ENCODE peak calls at places on chromosomes 6 and 20, in eight cellular contexts. One of them, this sample, is unnamed.

GRCh38 chr6:124772733-124773319 is 189.4 kb upstream of the RNF217 start:
- DNase-seq in aorta: no peak
- DNase-seq in mammary epithelial cell: no peak
- DNase-seq in foreskin keratinocyte: no peak
- DNase-seq in tibial nerve: no peak
- DNase-seq in A549: no peak
- DNase-seq in Peyer's patch: no peak
- DNase-seq in brain microvascular endothelial cell: no peak
- DNase-seq in this sample: no peak

GRCh38 chr20:10040070-10040970 is 5.5 kb downstream of the ANKEF1 start:
- DNase-seq in Peyer's patch: no peak
- DNase-seq in foreskin keratinocyte: peak
- DNase-seq in tibial nerve: no peak
- DNase-seq in A549: peak
- DNase-seq in brain microvascular endothelial cell: peak
- DNase-seq in mammary epithelial cell: peak
- DNase-seq in aorta: no peak
- DNase-seq in this sample: peak

GRCh38 chr6:170271771-170272314 is 19.0 kb downstream of the DLL1 start:
- DNase-seq in foreskin keratinocyte: no peak
- DNase-seq in aorta: peak
- DNase-seq in mammary epithelial cell: no peak
- DNase-seq in Peyer's patch: peak
- DNase-seq in A549: no peak
- DNase-seq in brain microvascular endothelial cell: no peak
- DNase-seq in tibial nerve: peak
- DNase-seq in this sample: no peak

GRCh38 chr20:51650685-51651134 is 108.2 kb upstream of the NFATC2 start:
- DNase-seq in tibial nerve: no peak
- DNase-seq in brain microvascular endothelial cell: peak
- DNase-seq in mammary epithelial cell: peak
- DNase-seq in Peyer's patch: no peak
- DNase-seq in foreskin keratinocyte: peak
- DNase-seq in aorta: no peak
- DNase-seq in A549: no peak
- DNase-seq in this sample: no peak

GRCh38 chr20:58645277-58645968 is 5.7 kb upstream of the STX16 start:
- DNase-seq in tibial nerve: no peak
- DNase-seq in A549: no peak
- DNase-seq in brain microvascular endothelial cell: no peak
- DNase-seq in aorta: no peak
- DNase-seq in foreskin keratinocyte: peak
- DNase-seq in mammary epithelial cell: peak
- DNase-seq in Peyer's patch: peak
- DNase-seq in this sample: no peak

GRCh38 chr6:37049735-37049989 is 44.2 kb downstream of the FGD2 start:
- DNase-seq in aorta: no peak
- DNase-seq in Peyer's patch: no peak
- DNase-seq in mammary epithelial cell: no peak
- DNase-seq in brain microvascular endothelial cell: no peak
- DNase-seq in tibial nerve: no peak
- DNase-seq in A549: no peak
- DNase-seq in foreskin keratinocyte: no peak
- DNase-seq in this sample: no peak

GRCh38 chr6:38030380-38030779 is 210.9 kb downstream of the ZFAND3 start:
- DNase-seq in brain microvascular endothelial cell: no peak
- DNase-seq in Peyer's patch: no peak
- DNase-seq in A549: no peak
- DNase-seq in aorta: no peak
- DNase-seq in tibial nerve: no peak
- DNase-seq in foreskin keratinocyte: no peak
- DNase-seq in mammary epithelial cell: no peak
- DNase-seq in this sample: no peak

GRCh38 chr6:42335896-42336295 is 115.8 kb downstream of the TRERF1 start:
- DNase-seq in tibial nerve: no peak
- DNase-seq in A549: no peak
- DNase-seq in Peyer's patch: no peak
- DNase-seq in mammary epithelial cell: no peak
- DNase-seq in brain microvascular endothelial cell: no peak
- DNase-seq in foreskin keratinocyte: no peak
- DNase-seq in aorta: no peak
- DNase-seq in this sample: no peak

GRCh38 chr20:32820698-32821378 is 1.1 kb downstream of the MAPRE1 start:
- DNase-seq in brain microvascular endothelial cell: no peak
- DNase-seq in foreskin keratinocyte: peak
- DNase-seq in mammary epithelial cell: no peak
- DNase-seq in tibial nerve: no peak
- DNase-seq in A549: no peak
- DNase-seq in Peyer's patch: no peak
- DNase-seq in aorta: no peak
- DNase-seq in this sample: peak

GRCh38 chr20:38395165-38395564 is 40.0 kb downstream of the SNHG17 start:
- DNase-seq in tibial nerve: peak
- DNase-seq in aorta: no peak
- DNase-seq in brain microvascular endothelial cell: no peak
- DNase-seq in mammary epithelial cell: no peak
- DNase-seq in A549: no peak
- DNase-seq in Peyer's patch: no peak
- DNase-seq in foreskin keratinocyte: no peak
- DNase-seq in this sample: no peak

GRCh38 chr6:135692426-135692825 is 159.1 kb upstream of the PDE7B start:
- DNase-seq in A549: no peak
- DNase-seq in aorta: no peak
- DNase-seq in mammary epithelial cell: no peak
- DNase-seq in Peyer's patch: no peak
- DNase-seq in brain microvascular endothelial cell: no peak
- DNase-seq in foreskin keratinocyte: no peak
- DNase-seq in tibial nerve: no peak
- DNase-seq in this sample: no peak

GRCh38 chr6:135680964-135681913 is 170.3 kb upstream of the PDE7B start:
- DNase-seq in brain microvascular endothelial cell: no peak
- DNase-seq in mammary epithelial cell: no peak
- DNase-seq in A549: no peak
- DNase-seq in Peyer's patch: no peak
- DNase-seq in tibial nerve: no peak
- DNase-seq in aorta: no peak
- DNase-seq in foreskin keratinocyte: no peak
- DNase-seq in this sample: no peak

DNA sequence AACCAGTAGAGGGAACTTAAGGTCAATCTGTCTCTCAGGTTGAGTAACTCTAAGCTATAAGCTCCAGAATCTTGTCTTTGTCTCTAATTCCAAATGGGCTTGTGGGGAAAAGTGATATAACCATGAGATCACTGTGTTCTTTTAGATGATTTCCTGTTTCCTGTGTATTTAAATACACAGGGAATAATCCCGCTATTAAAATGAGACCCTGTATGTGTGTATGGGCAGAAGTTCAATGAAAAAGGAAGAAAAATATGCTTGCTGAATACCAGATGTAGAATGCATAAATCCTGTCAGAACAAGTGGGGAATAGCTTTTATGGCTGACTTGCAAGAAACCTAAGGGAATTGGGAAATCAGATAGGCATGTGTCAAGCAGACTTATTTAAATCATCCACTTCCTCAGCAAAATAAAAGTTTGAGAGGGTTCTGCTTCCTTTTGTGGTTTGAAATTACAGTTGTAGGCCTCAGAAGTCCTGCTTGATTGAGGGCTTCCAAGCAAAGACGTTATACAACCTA is 164.7 kb upstream of the PDE7B start:
- DNase-seq in tibial nerve: no peak
- DNase-seq in Peyer's patch: no peak
- DNase-seq in aorta: no peak
- DNase-seq in brain microvascular endothelial cell: no peak
- DNase-seq in mammary epithelial cell: peak
- DNase-seq in foreskin keratinocyte: peak
- DNase-seq in A549: no peak
- DNase-seq in this sample: peak
- H3K27ac ChIP-seq in tibial nerve: no peak
- H3K27ac ChIP-seq in Peyer's patch: no peak
- H3K27ac ChIP-seq in aorta: no peak
- H3K27ac ChIP-seq in brain microvascular endothelial cell: no peak
- H3K27ac ChIP-seq in mammary epithelial cell: no peak
- H3K27ac ChIP-seq in foreskin keratinocyte: no peak
- H3K27ac ChIP-seq in A549: no peak
- H3K27ac ChIP-seq in this sample: peak

GRCh38 chr6:39495640-39496039 is 173.1 kb upstream of the KCNK16 start:
- DNase-seq in foreskin keratinocyte: no peak
- DNase-seq in brain microvascular endothelial cell: no peak
- DNase-seq in tibial nerve: no peak
- DNase-seq in Peyer's patch: no peak
- DNase-seq in mammary epithelial cell: no peak
- DNase-seq in A549: no peak
- DNase-seq in aorta: no peak
- DNase-seq in this sample: no peak
- H3K27ac ChIP-seq in foreskin keratinocyte: no peak
- H3K27ac ChIP-seq in brain microvascular endothelial cell: no peak
- H3K27ac ChIP-seq in tibial nerve: no peak
- H3K27ac ChIP-seq in Peyer's patch: no peak
- H3K27ac ChIP-seq in mammary epithelial cell: no peak
- H3K27ac ChIP-seq in A549: no peak
- H3K27ac ChIP-seq in aorta: no peak
- H3K27ac ChIP-seq in this sample: no peak

DNA sequence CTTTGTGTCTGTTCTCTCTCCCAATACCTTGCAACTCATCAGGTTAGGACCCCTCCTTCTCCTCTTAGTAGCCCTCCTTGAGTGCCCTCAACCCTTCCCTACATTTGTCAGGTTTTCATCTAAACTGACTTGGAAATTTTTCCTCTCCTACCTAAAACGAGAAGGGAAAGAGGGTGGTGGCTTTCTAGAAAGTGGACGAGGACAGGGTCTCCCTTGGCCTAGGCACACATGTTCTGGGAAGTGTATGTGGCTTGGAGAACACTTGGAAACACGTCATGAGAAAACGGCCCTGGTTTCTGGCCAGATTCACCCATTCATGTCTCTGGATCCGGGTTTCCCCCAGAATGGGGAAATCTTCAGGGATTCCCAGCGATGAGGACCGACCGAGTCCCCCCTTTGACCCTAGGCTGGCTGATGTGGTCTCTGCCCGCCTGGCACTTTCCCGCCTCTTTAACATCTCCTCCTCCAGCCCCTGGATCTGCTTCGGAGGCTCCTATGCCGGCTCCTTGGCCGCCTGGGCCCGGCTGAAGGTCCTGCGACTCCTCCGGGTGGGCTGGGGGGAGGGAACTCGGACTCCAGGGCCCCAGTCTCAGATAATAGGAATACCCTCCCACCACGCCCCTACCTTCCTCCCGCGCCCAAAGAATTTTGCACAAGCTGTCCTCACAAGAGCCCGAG is 2.9 kb downstream of the PRSS16 start:
- DNase-seq in brain microvascular endothelial cell: no peak
- DNase-seq in aorta: no peak
- DNase-seq in foreskin keratinocyte: no peak
- DNase-seq in Peyer's patch: no peak
- DNase-seq in tibial nerve: no peak
- DNase-seq in mammary epithelial cell: no peak
- DNase-seq in A549: no peak
- DNase-seq in this sample: no peak
- H3K27ac ChIP-seq in brain microvascular endothelial cell: no peak
- H3K27ac ChIP-seq in aorta: no peak
- H3K27ac ChIP-seq in foreskin keratinocyte: no peak
- H3K27ac ChIP-seq in Peyer's patch: peak
- H3K27ac ChIP-seq in tibial nerve: peak
- H3K27ac ChIP-seq in mammary epithelial cell: no peak
- H3K27ac ChIP-seq in A549: peak
- H3K27ac ChIP-seq in this sample: no peak

DNA sequence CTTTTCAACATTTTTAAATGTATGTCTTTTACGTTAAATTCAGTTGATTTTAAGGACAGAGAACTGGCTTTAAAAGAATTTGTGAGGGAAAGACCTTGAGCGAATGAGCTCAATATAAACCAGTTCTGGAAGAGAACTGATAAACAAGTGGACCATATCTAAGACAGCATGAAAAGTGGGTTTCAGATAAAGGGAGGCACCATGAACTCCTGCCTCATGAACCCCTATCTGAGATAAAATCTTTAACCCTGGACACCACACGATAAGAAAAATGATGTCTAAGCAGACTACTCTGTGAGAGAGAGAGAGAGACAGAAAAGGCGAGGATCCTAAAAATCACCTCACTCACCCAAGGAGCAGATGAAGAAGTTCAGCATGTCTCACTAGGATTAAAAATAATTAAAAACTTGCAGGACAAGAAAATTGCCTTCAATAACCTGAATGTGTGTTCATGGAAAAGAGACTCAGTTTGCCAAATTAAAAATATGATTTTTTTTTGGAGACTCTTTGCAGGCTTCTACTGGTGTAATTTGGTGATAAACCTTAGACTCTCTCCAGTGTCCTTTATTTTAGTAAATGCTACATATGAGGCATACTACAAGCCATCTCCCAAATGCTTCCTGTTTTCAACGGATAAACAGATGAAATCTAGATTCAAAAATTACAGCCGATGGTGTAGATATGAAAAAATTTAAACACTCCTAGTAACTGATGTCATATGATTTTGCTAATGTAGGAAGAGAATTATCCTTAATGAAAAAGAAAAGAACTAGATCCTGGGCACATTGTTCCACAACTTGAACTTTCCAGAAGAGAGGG is 299.5 kb downstream of the ADGB start:
- DNase-seq in tibial nerve: no peak
- DNase-seq in Peyer's patch: no peak
- DNase-seq in foreskin keratinocyte: no peak
- DNase-seq in mammary epithelial cell: no peak
- DNase-seq in aorta: no peak
- DNase-seq in A549: no peak
- DNase-seq in brain microvascular endothelial cell: no peak
- DNase-seq in this sample: no peak
- H3K27ac ChIP-seq in tibial nerve: no peak
- H3K27ac ChIP-seq in Peyer's patch: no peak
- H3K27ac ChIP-seq in foreskin keratinocyte: no peak
- H3K27ac ChIP-seq in mammary epithelial cell: no peak
- H3K27ac ChIP-seq in aorta: no peak
- H3K27ac ChIP-seq in A549: no peak
- H3K27ac ChIP-seq in brain microvascular endothelial cell: no peak
- H3K27ac ChIP-seq in this sample: no peak

DNA sequence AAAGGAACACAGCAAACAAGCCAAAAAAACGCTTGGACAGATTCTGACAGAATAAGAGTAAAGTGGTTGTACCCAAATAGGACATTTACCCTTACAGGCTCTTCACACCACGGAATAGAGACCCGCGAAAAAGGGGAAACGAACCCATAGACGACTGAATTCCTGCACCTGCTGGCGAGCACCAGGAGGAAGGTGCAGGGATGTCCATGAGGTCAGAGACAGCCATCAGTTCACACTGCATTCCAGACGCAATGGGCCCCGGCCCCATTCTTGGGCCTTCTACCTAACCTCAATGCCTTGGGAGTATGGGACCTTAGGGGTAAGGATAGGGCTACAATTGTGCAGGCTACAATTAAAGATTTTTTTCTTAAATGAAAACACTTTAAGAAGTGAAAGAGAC is 5.2 kb upstream of the DIDO1 start:
- DNase-seq in foreskin keratinocyte: no peak
- DNase-seq in aorta: no peak
- DNase-seq in A549: no peak
- DNase-seq in mammary epithelial cell: no peak
- DNase-seq in Peyer's patch: peak
- DNase-seq in tibial nerve: no peak
- DNase-seq in brain microvascular endothelial cell: no peak
- DNase-seq in this sample: no peak
- H3K27ac ChIP-seq in foreskin keratinocyte: no peak
- H3K27ac ChIP-seq in aorta: no peak
- H3K27ac ChIP-seq in A549: no peak
- H3K27ac ChIP-seq in mammary epithelial cell: no peak
- H3K27ac ChIP-seq in Peyer's patch: no peak
- H3K27ac ChIP-seq in tibial nerve: peak
- H3K27ac ChIP-seq in brain microvascular endothelial cell: no peak
- H3K27ac ChIP-seq in this sample: no peak